ENCODE peak calls at places on chromosomes 11 and 22, in six cellular contexts. J is SK-N-SH, L is H1, P is K562, T is HepG2, C is HCT116. G is an unnamed sample.

GRCh38 chr11:91946397-91947090 is 278.1 kb upstream of the FAT3 start:
- DNase-seq in C (no peak), J (no peak), P (no peak), L (no peak), T (no peak), G (no peak)

GRCh38 chr11:116518141-116518540 is 254.6 kb downstream of the BUD13 start:
- DNase-seq in L (no peak), P (no peak), C (no peak), T (no peak), J (no peak), G (no peak)

GRCh38 chr22:45612451-45612901 is 59.2 kb upstream of the ATXN10 start:
- DNase-seq in T (no peak), L (no peak), C (no peak), J (no peak), P (no peak), G (no peak)

GRCh38 chr11:94883878-94884277 is 89.5 kb downstream of the CWC15 start:
- DNase-seq in T (no peak), L (no peak), P (no peak), C (no peak), J (no peak), G (no peak)

GRCh38 chr11:13277719-13278619 is at the start of gene BMAL1:
- DNase-seq in T (no peak), L (no peak), C (no peak), P (no peak), J (peak; percentile 78), G (no peak)

GRCh38 chr11:74749127-74749964 is 697 bp downstream of the RNF169 start:
- DNase-seq in C (peak; percentile 19), J (peak; percentile 86), L (no peak), T (peak; percentile 73), P (peak; percentile 66), G (no peak)

GRCh38 chr11:64001552-64002427 is 15.6 kb downstream of the OTUB1 start:
- DNase-seq in C (no peak), J (peak; percentile 41), T (no peak), L (no peak), P (no peak), G (no peak)

GRCh38 chr11:109236188-109236587 is 185.8 kb upstream of the C11orf87 start:
- DNase-seq in J (no peak), C (no peak), L (no peak), T (no peak), P (no peak), G (no peak)

GRCh38 chr22:31344369-31345330 is 1.5 kb downstream of the PATZ1 start:
- DNase-seq in C (no peak), L (no peak), T (no peak), P (no peak), J (peak; percentile 39), G (no peak)

GRCh38 chr11:34443136-34443535 is 4.4 kb downstream of the CAT start:
- DNase-seq in L (no peak), J (no peak), P (no peak), T (no peak), C (no peak), G (no peak)

GRCh38 chr11:65041206-65042035 is at the start of gene SAC3D1:
- DNase-seq in P (peak; percentile 71), J (peak; percentile 89), L (no peak), T (no peak), C (peak; percentile 19), G (peak; percentile 43)

GRCh38 chr11:73312806-73313403 is 4.8 kb downstream of the ARHGEF17 start:
- DNase-seq in L (no peak), J (peak; percentile 83), T (no peak), C (no peak), P (no peak), G (no peak)

GRCh38 chr22:20319041-20319744 is 667 bp downstream of the DGCR6L start:
- DNase-seq in J (peak; percentile 43), C (no peak), L (no peak), P (peak; percentile 85), T (no peak), G (no peak)

GRCh38 chr11:7467652-7468051 is 17.7 kb upstream of the OLFML1 start:
- DNase-seq in J (no peak), C (no peak), P (no peak), L (no peak), T (no peak), G (no peak)

GRCh38 chr22:17990167-17990566 is 34.2 kb downstream of the MICAL3 start:
- DNase-seq in L (no peak), T (no peak), C (no peak), P (no peak), J (no peak), G (no peak)

GRCh38 chr11:35324981-35325380 is 94.4 kb downstream of the SLC1A2 start:
- DNase-seq in L (no peak), P (no peak), J (no peak), T (no peak), C (no peak), G (no peak)

GRCh38 chr11:128711136-128711535 is 17.3 kb downstream of the FLI1 start:
- DNase-seq in L (no peak), T (no peak), C (no peak), P (no peak), J (no peak), G (no peak)
- H3K4me3 ChIP-seq in L (no peak overlapping the region), T (no peak overlapping the region), C (no peak overlapping the region), P (no peak overlapping the region), J (no peak overlapping the region), G (no peak overlapping the region)

GRCh38 chr11:33303541-33303940 is 46.4 kb downstream of the HIPK3 start:
- DNase-seq in L (no peak), T (no peak), C (no peak), J (no peak), P (no peak), G (no peak)
- H3K4me1 ChIP-seq in L (no peaks in the 10 kb centered on the region), T (no peaks in the 10 kb centered on the region), C (no peaks in the 10 kb centered on the region), J (peaks cover 21% of the 10 kb centered on the region), P (no peaks in the 10 kb centered on the region), G (no peaks in the 10 kb centered on the region)

DNA sequence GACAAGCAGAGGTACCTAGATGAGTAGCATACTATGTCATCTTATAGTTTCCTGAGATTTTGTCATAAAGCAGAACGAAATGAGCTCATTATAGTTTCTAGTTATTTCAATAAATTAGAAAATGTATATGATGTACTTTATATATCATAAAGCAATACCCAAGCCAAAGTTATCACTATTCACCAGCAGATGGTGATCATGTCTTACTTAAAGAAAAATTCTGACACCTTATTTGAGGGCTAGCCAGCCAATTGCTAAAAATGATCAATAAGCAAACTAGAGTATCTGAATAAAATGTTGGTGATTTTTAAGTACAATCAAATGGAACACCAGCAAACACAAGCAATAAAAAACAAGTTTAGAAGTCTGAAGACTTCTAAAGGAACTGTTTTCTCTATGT is 44.1 kb downstream of the RSF1 start:
- DNase-seq in J (no peak), L (no peak), P (peak; percentile 27), C (peak; percentile 19), T (peak; percentile 29), G (no peak)
- TF ChIP-seq YY1 in J (no peak), L (no peak), P (no peak), C (no peak), T (no peak), G (no peak)

DNA sequence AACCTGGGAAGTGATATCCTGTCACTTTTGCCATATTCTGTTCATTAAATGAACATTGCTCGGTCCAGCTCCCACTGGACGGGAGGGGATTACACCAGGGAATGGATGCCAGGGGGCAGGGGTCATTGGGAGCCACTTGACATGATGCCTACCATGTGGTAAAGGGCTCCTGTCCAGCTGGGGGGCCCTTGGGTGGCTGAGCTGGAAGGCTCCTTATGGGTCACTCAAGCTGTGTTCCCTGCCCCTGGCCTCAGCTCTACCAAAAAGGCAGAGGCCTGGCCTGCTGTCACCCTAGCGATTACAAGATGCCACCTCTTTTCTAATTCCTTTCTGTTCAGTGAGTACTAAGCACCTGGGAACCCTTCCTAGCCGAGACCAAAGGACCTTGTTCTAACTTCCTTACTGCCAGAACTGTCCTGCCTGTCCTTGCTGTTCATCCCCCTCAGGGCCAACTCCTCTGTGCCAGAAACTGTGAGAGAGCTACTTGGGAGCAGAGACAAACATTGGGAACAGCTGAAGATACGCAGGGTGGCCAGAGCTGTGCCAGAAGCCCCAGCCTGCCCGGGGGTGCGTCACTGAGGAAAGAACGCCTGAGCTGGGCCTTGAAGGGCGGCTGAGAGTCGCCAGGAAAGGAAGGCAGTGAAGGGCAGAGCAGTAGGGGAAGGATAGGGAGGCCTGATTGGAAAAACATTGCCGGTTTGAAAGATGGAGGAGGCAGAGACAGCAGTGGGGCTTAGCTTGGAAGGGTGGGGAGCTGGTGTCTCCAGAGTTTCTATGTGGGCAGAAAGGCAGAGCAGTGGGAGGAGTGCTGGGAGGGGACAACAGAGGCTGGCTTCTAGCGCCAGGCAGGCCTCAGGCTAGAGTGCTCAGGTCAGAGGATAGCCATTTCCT is 12.7 kb upstream of the UVRAG start:
- DNase-seq in C (no peak), T (no peak), J (no peak), P (no peak), L (no peak), G (no peak)
- H3K4me3 ChIP-seq in C (no peak overlapping the region), T (no peak overlapping the region), J (no peak overlapping the region), P (no peak overlapping the region), L (no peak overlapping the region), G (no peak overlapping the region)

GRCh38 chr11:69437001-69437875 is 44.2 kb upstream of the LINC01488 start:
- DNase-seq in P (no peak), T (peak; percentile 82), J (no peak), C (no peak), L (no peak), G (no peak)
- H3K4me1 ChIP-seq in P (peaks cover 56% of the 10 kb centered on the region), T (peaks cover 82% of the 10 kb centered on the region), J (peaks cover 5% of the 10 kb centered on the region), C (peaks cover 45% of the 10 kb centered on the region), L (peaks cover 2% of the 10 kb centered on the region), G (peaks cover 32% of the 10 kb centered on the region)

DNA sequence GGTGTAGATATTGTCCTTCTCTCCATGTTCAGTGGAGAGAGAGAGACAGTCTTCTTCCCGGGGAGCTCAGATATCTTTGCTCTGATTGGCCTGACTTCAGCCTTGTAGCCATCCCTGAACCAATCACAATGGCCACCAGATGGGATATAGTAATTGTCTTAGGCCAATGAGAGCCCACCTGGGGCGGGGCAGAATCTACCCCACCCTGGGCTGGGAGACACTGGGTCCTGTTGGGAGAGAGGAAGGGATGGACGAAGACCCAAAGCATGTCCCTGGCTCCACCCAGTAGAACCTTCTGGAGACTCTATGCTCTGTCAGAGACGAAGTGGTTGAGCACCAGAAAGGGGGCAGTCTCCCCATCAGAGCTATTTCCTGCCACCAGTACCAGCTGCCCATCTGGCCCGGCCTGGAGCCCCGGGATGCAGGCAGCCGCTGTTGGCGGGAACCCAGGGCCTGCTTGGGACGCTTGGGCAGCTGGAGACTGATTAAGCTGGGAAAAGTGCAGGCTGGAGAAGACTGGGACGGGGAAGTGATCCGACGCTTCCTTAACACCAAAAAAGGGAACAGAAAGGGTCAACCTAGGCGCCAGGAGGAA is 31.6 kb upstream of the CBX7 start:
- DNase-seq in C (peak; percentile 27), P (peak; percentile 43), T (peak; percentile 65), L (no peak), J (no peak), G (no peak)
- TF ChIP-seq YY1 in C (no peak), P (no peak), T (no peak), L (no peak), J (no peak), G (no peak)